ENCODE peak calls at places on chromosomes 5 and 9, in five cellular contexts. One of them, this sample, is unnamed. For H3K4me1 and H3K36me3, the result is how much of the 10 kb centered on the place peaks cover.

GRCh38 chr9:98751210-98751609 is 42.5 kb upstream of the GABBR2 start:
- DNase-seq in endodermal cell: no peak
- DNase-seq in colonic mucosa: no peak
- DNase-seq in HepG2: no peak
- DNase-seq in CD8-positive, alpha-beta T cell: no peak
- DNase-seq in this sample: no peak

GRCh38 chr9:2043881-2044462 is 28.8 kb downstream of the SMARCA2 start:
- DNase-seq in endodermal cell: no peak
- DNase-seq in colonic mucosa: no peak
- DNase-seq in HepG2: no peak
- DNase-seq in CD8-positive, alpha-beta T cell: no peak
- DNase-seq in this sample: no peak

GRCh38 chr5:169874626-169875025 is 105.7 kb downstream of the INSYN2B start:
- DNase-seq in endodermal cell: no peak
- DNase-seq in colonic mucosa: no peak
- DNase-seq in HepG2: no peak
- DNase-seq in CD8-positive, alpha-beta T cell: no peak
- DNase-seq in this sample: no peak

GRCh38 chr5:151357792-151358191 is 10.4 kb upstream of the SLC36A2 start:
- DNase-seq in endodermal cell: no peak
- DNase-seq in colonic mucosa: no peak
- DNase-seq in HepG2: no peak
- DNase-seq in CD8-positive, alpha-beta T cell: no peak
- DNase-seq in this sample: no peak

GRCh38 chr9:15722888-15723287 is 170.0 kb downstream of the CCDC171 start:
- DNase-seq in endodermal cell: peak
- DNase-seq in colonic mucosa: no peak
- DNase-seq in HepG2: no peak
- DNase-seq in CD8-positive, alpha-beta T cell: no peak
- DNase-seq in this sample: no peak

GRCh38 chr9:119094086-119094485 is 275.1 kb downstream of the BRINP1 start:
- DNase-seq in endodermal cell: no peak
- DNase-seq in colonic mucosa: no peak
- DNase-seq in HepG2: no peak
- DNase-seq in CD8-positive, alpha-beta T cell: no peak
- DNase-seq in this sample: no peak

GRCh38 chr5:14267166-14267838 is 124.2 kb downstream of the TRIO start:
- DNase-seq in endodermal cell: peak
- DNase-seq in colonic mucosa: no peak
- DNase-seq in HepG2: peak
- DNase-seq in CD8-positive, alpha-beta T cell: no peak
- DNase-seq in this sample: no peak

GRCh38 chr5:174535691-174536090 is 188.7 kb upstream of the MSX2 start:
- DNase-seq in endodermal cell: peak
- DNase-seq in colonic mucosa: no peak
- DNase-seq in HepG2: no peak
- DNase-seq in CD8-positive, alpha-beta T cell: no peak
- DNase-seq in this sample: no peak

GRCh38 chr5:90954951-90955635 is 396.5 kb downstream of the ADGRV1 start:
- DNase-seq in endodermal cell: no peak
- DNase-seq in colonic mucosa: no peak
- DNase-seq in HepG2: no peak
- DNase-seq in CD8-positive, alpha-beta T cell: no peak
- DNase-seq in this sample: no peak

GRCh38 chr9:132970306-132971062 is 8.0 kb upstream of the GFI1B start:
- DNase-seq in endodermal cell: no peak
- DNase-seq in colonic mucosa: peak
- DNase-seq in HepG2: no peak
- DNase-seq in CD8-positive, alpha-beta T cell: no peak
- DNase-seq in this sample: no peak

GRCh38 chr5:137141779-137142178 is 357.3 kb downstream of the SPOCK1 start:
- DNase-seq in endodermal cell: no peak
- DNase-seq in colonic mucosa: no peak
- DNase-seq in HepG2: no peak
- DNase-seq in CD8-positive, alpha-beta T cell: no peak
- DNase-seq in this sample: no peak

GRCh38 chr9:77897292-77897691 is 134.3 kb downstream of the GNAQ start:
- DNase-seq in endodermal cell: peak
- DNase-seq in colonic mucosa: no peak
- DNase-seq in HepG2: peak
- DNase-seq in CD8-positive, alpha-beta T cell: no peak
- DNase-seq in this sample: peak

GRCh38 chr5:139180850-139181785 is 17.1 kb downstream of the SIL1 start:
- DNase-seq in endodermal cell: no peak
- DNase-seq in colonic mucosa: no peak
- DNase-seq in HepG2: no peak
- DNase-seq in CD8-positive, alpha-beta T cell: no peak
- DNase-seq in this sample: no peak

GRCh38 chr5:107415762-107416161 is 255.0 kb downstream of the EFNA5 start:
- DNase-seq in endodermal cell: no peak
- DNase-seq in colonic mucosa: no peak
- DNase-seq in HepG2: no peak
- DNase-seq in CD8-positive, alpha-beta T cell: no peak
- DNase-seq in this sample: no peak
- H3K4me1 ChIP-seq in endodermal cell: under half
- H3K4me1 ChIP-seq in colonic mucosa: under half
- H3K4me1 ChIP-seq in HepG2: under half
- H3K4me1 ChIP-seq in CD8-positive, alpha-beta T cell: under half
- H3K4me1 ChIP-seq in this sample: under half

GRCh38 chr5:65359981-65360380 is 121.7 kb downstream of the ADAMTS6 start:
- DNase-seq in endodermal cell: no peak
- DNase-seq in colonic mucosa: no peak
- DNase-seq in HepG2: no peak
- DNase-seq in CD8-positive, alpha-beta T cell: no peak
- DNase-seq in this sample: no peak

GRCh38 chr5:65364907-65365306 is 116.8 kb downstream of the ADAMTS6 start:
- DNase-seq in endodermal cell: no peak
- DNase-seq in colonic mucosa: no peak
- DNase-seq in HepG2: peak
- DNase-seq in CD8-positive, alpha-beta T cell: no peak
- DNase-seq in this sample: no peak

GRCh38 chr5:65356274-65356673 is 125.4 kb downstream of the ADAMTS6 start:
- DNase-seq in endodermal cell: no peak
- DNase-seq in colonic mucosa: no peak
- DNase-seq in HepG2: no peak
- DNase-seq in CD8-positive, alpha-beta T cell: no peak
- DNase-seq in this sample: no peak

GRCh38 chr5:65355301-65355700 is 126.4 kb downstream of the ADAMTS6 start:
- DNase-seq in endodermal cell: no peak
- DNase-seq in colonic mucosa: no peak
- DNase-seq in HepG2: no peak
- DNase-seq in CD8-positive, alpha-beta T cell: no peak
- DNase-seq in this sample: no peak

GRCh38 chr5:65359569-65359968 is 122.2 kb downstream of the ADAMTS6 start:
- DNase-seq in endodermal cell: no peak
- DNase-seq in colonic mucosa: no peak
- DNase-seq in HepG2: no peak
- DNase-seq in CD8-positive, alpha-beta T cell: no peak
- DNase-seq in this sample: no peak
- H3K4me3 ChIP-seq in endodermal cell: no peak
- H3K4me3 ChIP-seq in colonic mucosa: no peak
- H3K4me3 ChIP-seq in HepG2: no peak
- H3K4me3 ChIP-seq in CD8-positive, alpha-beta T cell: no peak
- H3K4me3 ChIP-seq in this sample: no peak

GRCh38 chr9:130610862-130611689 is 31.7 kb downstream of the FUBP3 start:
- DNase-seq in endodermal cell: no peak
- DNase-seq in colonic mucosa: no peak
- DNase-seq in HepG2: no peak
- DNase-seq in CD8-positive, alpha-beta T cell: no peak
- DNase-seq in this sample: no peak

DNA sequence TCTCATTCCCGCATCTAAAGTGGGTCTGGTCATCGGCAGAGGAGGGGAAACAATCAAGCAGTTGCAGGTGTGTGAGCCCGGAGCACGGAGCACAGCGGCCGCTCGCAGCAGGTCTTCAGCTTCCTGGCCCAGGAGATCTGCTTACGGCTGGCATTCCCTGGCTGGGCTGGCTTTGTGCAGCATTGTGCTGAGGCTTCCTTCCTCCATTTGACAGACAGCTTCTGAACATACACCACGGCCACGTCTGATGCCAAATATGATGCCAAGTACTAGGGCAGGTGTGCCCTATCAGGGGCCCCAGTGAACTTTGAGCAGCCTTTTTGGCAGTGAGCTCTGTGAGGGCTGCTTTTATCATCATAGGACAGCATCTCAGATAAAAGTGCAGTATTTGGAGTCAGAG is 37.1 kb downstream of the FUBP3 start:
- DNase-seq in endodermal cell: no peak
- DNase-seq in colonic mucosa: no peak
- DNase-seq in HepG2: no peak
- DNase-seq in CD8-positive, alpha-beta T cell: no peak
- DNase-seq in this sample: no peak
- H3K36me3 ChIP-seq in endodermal cell: half or more
- H3K36me3 ChIP-seq in colonic mucosa: under half
- H3K36me3 ChIP-seq in HepG2: half or more
- H3K36me3 ChIP-seq in CD8-positive, alpha-beta T cell: half or more
- H3K36me3 ChIP-seq in this sample: half or more

GRCh38 chr5:176887252-176887849 is 11.8 kb downstream of the HK3 start:
- DNase-seq in endodermal cell: no peak
- DNase-seq in colonic mucosa: no peak
- DNase-seq in HepG2: no peak
- DNase-seq in CD8-positive, alpha-beta T cell: no peak
- DNase-seq in this sample: no peak
- H3K4me1 ChIP-seq in endodermal cell: under half
- H3K4me1 ChIP-seq in colonic mucosa: under half
- H3K4me1 ChIP-seq in HepG2: under half
- H3K4me1 ChIP-seq in CD8-positive, alpha-beta T cell: under half
- H3K4me1 ChIP-seq in this sample: under half

GRCh38 chr5:39419830-39420229 is 5.0 kb downstream of the DAB2 start:
- DNase-seq in endodermal cell: no peak
- DNase-seq in colonic mucosa: no peak
- DNase-seq in HepG2: no peak
- DNase-seq in CD8-positive, alpha-beta T cell: no peak
- DNase-seq in this sample: no peak
- H3K4me3 ChIP-seq in endodermal cell: no peak
- H3K4me3 ChIP-seq in colonic mucosa: no peak
- H3K4me3 ChIP-seq in HepG2: no peak
- H3K4me3 ChIP-seq in CD8-positive, alpha-beta T cell: no peak
- H3K4me3 ChIP-seq in this sample: no peak

GRCh38 chr5:108164574-108164973 is 217.3 kb downstream of the FBXL17 start:
- DNase-seq in endodermal cell: no peak
- DNase-seq in colonic mucosa: no peak
- DNase-seq in HepG2: no peak
- DNase-seq in CD8-positive, alpha-beta T cell: no peak
- DNase-seq in this sample: no peak
- H3K36me3 ChIP-seq in endodermal cell: under half
- H3K36me3 ChIP-seq in colonic mucosa: under half
- H3K36me3 ChIP-seq in HepG2: under half
- H3K36me3 ChIP-seq in CD8-positive, alpha-beta T cell: under half
- H3K36me3 ChIP-seq in this sample: under half

GRCh38 chr5:147450596-147450995 is 59.3 kb downstream of the DPYSL3 start:
- DNase-seq in endodermal cell: no peak
- DNase-seq in colonic mucosa: no peak
- DNase-seq in HepG2: no peak
- DNase-seq in CD8-positive, alpha-beta T cell: no peak
- DNase-seq in this sample: no peak
- H3K4me1 ChIP-seq in endodermal cell: under half
- H3K4me1 ChIP-seq in colonic mucosa: under half
- H3K4me1 ChIP-seq in HepG2: under half
- H3K4me1 ChIP-seq in CD8-positive, alpha-beta T cell: under half
- H3K4me1 ChIP-seq in this sample: under half